ENCODE peak calls at places on chromosomes 1 and 21, in four cellular contexts. P is HCT116, R is WTC11, C is H1. E is an unnamed sample.

GRCh38 chr1:239562095-239562494 is 175.7 kb downstream of the CHRM3 start:
- DNase-seq in P (no peak), R (no peak), C (no peak), E (no peak)

GRCh38 chr1:2358072-2358471 is 33.3 kb downstream of the MORN1 start:
- DNase-seq in P (no peak), R (no peak), C (no peak), E (no peak)

GRCh38 chr1:62515055-62515454 is 78.2 kb downstream of the USP1 start:
- DNase-seq in P (no peak), R (no peak), C (no peak), E (no peak)

GRCh38 chr1:223233410-223234163 is 90.5 kb upstream of the TLR5 start:
- DNase-seq in P (peak), R (no peak), C (peak), E (no peak)

GRCh38 chr1:234535763-234536515 is 57.0 kb upstream of the TARBP1 start:
- DNase-seq in P (no peak), R (no peak), C (no peak), E (no peak)

GRCh38 chr1:84069236-84069845 is 70.4 kb upstream of the TTLL7 start:
- DNase-seq in P (peak), R (no peak), C (no peak), E (no peak)

GRCh38 chr1:81695741-81696140 is 105.0 kb upstream of the ADGRL2 start:
- DNase-seq in P (no peak), R (no peak), C (no peak), E (no peak)

GRCh38 chr1:224175615-224176014 is 7.4 kb upstream of the DEGS1 start:
- DNase-seq in P (no peak), R (peak), C (peak), E (no peak)

GRCh38 chr1:191857600-191857999 is 300.7 kb upstream of the RGS18 start:
- DNase-seq in P (no peak), R (no peak), C (no peak), E (no peak)

GRCh38 chr1:8746554-8746953 is 70.9 kb downstream of the RERE start:
- DNase-seq in P (no peak), R (no peak), C (no peak), E (no peak)

GRCh38 chr1:24586970-24587820 is 31.3 kb downstream of the NCMAP start:
- DNase-seq in P (peak), R (no peak), C (no peak), E (peak)

GRCh38 chr1:209427277-209427676 is 156.2 kb upstream of the CAMK1G start:
- DNase-seq in P (no peak), R (no peak), C (no peak), E (no peak)

GRCh38 chr1:228283043-228283371 is 75.2 kb downstream of the OBSCN start:
- DNase-seq in P (no peak), R (peak), C (no peak), E (no peak)

GRCh38 chr1:12345350-12346217 is 115.8 kb downstream of the VPS13D start:
- DNase-seq in P (no peak), R (no peak), C (no peak), E (no peak)

GRCh38 chr1:68185743-68186142 is 46.6 kb downstream of the WLS start:
- DNase-seq in P (no peak), R (no peak), C (no peak), E (no peak)

GRCh38 chr1:1614204-1614953 is 921 bp upstream of the MIB2 start:
- DNase-seq in P (no peak), R (peak), C (no peak), E (no peak)

GRCh38 chr1:67948155-67949075 is 102.0 kb downstream of the DIRAS3 start:
- DNase-seq in P (no peak), R (no peak), C (no peak), E (no peak)

GRCh38 chr1:119743776-119744597 is 24.7 kb downstream of the HMGCS2 start:
- DNase-seq in P (peak), R (peak), C (peak), E (peak)

GRCh38 chr1:27031235-27032118 is 18.8 kb upstream of the TENT5B start:
- DNase-seq in P (peak), R (peak), C (peak), E (no peak)

GRCh38 chr21:18499761-18500376 is 96.3 kb upstream of the TMPRSS15 start:
- DNase-seq in P (peak), R (peak), C (peak), E (peak)

GRCh38 chr1:225847610-225848009 is 34.6 kb downstream of the TMEM63A start:
- DNase-seq in P (no peak), R (no peak), C (no peak), E (no peak)

GRCh38 chr21:32603131-32603530 is 9.0 kb downstream of the CFAP298 start:
- DNase-seq in P (no peak), R (no peak), C (no peak), E (no peak)

GRCh38 chr1:234647758-234648157 is 37.8 kb upstream of the IRF2BP2 start:
- DNase-seq in P (no peak), R (no peak), C (no peak), E (no peak)

GRCh38 chr1:210516675-210517459 is 188.2 kb downstream of the HHAT start:
- DNase-seq in P (no peak), R (no peak), C (no peak), E (no peak)

GRCh38 chr1:208820600-208821232 is 576.5 kb upstream of the PLXNA2 start:
- DNase-seq in P (no peak), R (no peak), C (no peak), E (no peak)

GRCh38 chr21:33396966-33397365 is 6.2 kb upstream of the IFNGR2 start:
- DNase-seq in P (no peak), R (no peak), C (no peak), E (no peak)

GRCh38 chr1:164604541-164604940 is 45.6 kb downstream of the PBX1 start:
- DNase-seq in P (no peak), R (no peak), C (no peak), E (no peak)

GRCh38 chr1:33637846-33638440 is 165.5 kb downstream of the ZSCAN20 start:
- DNase-seq in P (no peak), R (no peak), C (no peak), E (no peak)

GRCh38 chr1:175009532-175009931 is 9.8 kb downstream of the CACYBP start:
- DNase-seq in P (no peak), R (no peak), C (no peak), E (no peak)

GRCh38 chr1:55640708-55641473 is 425.7 kb upstream of the USP24 start:
- DNase-seq in P (no peak), R (no peak), C (no peak), E (no peak)

GRCh38 chr1:201399352-201400126 is 415 bp upstream of the LAD1 start:
- DNase-seq in P (peak), R (peak), C (peak), E (no peak)

GRCh38 chr1:244964112-244964971 is 100.0 kb upstream of the HNRNPU start:
- DNase-seq in P (no peak), R (no peak), C (no peak), E (no peak)

GRCh38 chr1:7684861-7685635 is 86.0 kb upstream of the VAMP3 start:
- DNase-seq in P (no peak), R (no peak), C (no peak), E (no peak)

GRCh38 chr21:15850645-15851044 is 120.9 kb downstream of the USP25 start:
- DNase-seq in P (no peak), R (no peak), C (no peak), E (no peak)

GRCh38 chr1:89630046-89630445 is 2.9 kb upstream of the LRRC8C start:
- DNase-seq in P (no peak), R (no peak), C (no peak), E (no peak)

GRCh38 chr1:207824691-207825090 is 72.8 kb downstream of the CD46 start:
- DNase-seq in P (no peak), R (no peak), C (no peak), E (no peak)

GRCh38 chr21:42716074-42716473 is 62.7 kb downstream of the PDE9A start:
- DNase-seq in P (no peak), R (no peak), C (no peak), E (no peak)

DNA sequence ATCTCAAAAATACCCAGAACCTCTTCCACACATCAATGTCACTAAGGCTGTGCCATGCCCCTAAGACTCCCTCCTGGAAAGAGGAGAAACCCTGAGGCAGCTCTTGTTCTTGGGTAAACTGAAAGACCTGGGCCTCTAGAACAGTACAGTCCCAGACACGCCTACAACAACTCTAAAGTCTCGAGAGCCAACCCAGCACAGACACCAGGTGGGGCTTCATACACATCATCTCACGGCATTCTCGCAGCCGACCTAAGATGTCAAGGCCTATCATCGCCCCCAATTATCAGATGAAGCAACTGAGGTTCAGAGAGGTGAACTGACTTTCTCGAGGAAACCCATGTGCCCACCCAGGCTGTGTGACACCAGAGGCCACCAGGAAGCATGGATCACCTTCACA is 70.6 kb downstream of the MRPL37 start:
- DNase-seq in P (no peak), R (no peak), C (no peak), E (no peak)
- TF ChIP-seq SP1 in P (no peak), R (no peak), C (no peak), E (no peak)

GRCh38 chr1:70140343-70140742 is 65.0 kb downstream of the LRRC40 start:
- DNase-seq in P (no peak), R (no peak), C (no peak), E (no peak)
- TF ChIP-seq SP1 in P (no peak), R (no peak), C (no peak), E (no peak)

GRCh38 chr21:44517175-44517899 is 22.7 kb downstream of the KRTAP10-1 start:
- DNase-seq in P (peak), R (peak), C (no peak), E (peak)
- TF ChIP-seq SP1 in P (no peak), R (no peak), C (peak), E (no peak)

DNA sequence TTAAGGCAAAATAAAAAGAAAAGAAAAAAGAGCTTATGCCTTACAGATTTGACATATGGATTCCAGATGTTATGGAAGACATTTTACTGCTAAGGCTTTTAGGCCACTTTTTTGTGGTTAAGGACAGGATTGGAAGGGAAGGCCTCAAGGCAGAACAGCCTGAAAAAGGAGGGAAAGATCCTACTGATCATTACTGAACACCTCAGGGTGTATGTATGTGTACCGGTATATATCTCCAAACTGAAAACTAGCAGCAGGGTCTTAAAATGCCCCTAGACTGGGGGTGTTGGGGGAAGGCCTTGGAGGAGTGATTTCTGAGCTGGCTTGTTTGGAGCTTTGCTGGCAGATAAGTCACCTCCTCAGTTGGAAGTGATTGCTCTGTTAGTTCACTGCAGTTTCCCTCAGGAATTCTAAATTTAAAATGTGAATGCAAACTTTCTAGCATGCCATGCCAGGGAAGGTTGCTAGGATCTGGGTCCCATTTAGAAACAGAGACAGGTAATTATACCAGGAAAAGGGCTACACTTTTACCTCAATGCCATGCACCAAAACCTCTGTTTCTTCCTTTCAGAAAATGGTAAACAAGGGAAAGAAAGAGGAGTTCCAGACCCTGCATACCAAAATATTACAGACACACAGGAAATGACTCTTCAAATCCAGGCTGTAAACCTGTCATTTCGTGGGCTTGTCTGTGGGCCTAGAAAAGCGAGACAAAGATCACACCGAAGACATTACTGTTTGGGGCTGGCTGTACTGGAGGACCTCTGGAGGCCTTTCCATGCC is 15.0 kb downstream of the C1orf52 start:
- DNase-seq in P (no peak), R (no peak), C (no peak), E (no peak)
- TF ChIP-seq SP1 in P (no peak), R (no peak), C (no peak), E (no peak)

GRCh38 chr1:94247146-94248094 is 10.0 kb upstream of the ARHGAP29 start:
- DNase-seq in P (peak), R (peak), C (peak), E (peak)
- TF ChIP-seq SP1 in P (peak), R (peak), C (no peak), E (no peak)

GRCh38 chr1:183038333-183038876 is 15.2 kb downstream of the LAMC1 start:
- DNase-seq in P (no peak), R (no peak), C (no peak), E (no peak)

GRCh38 chr1:183038913-183039312 is 15.7 kb downstream of the LAMC1 start:
- DNase-seq in P (no peak), R (no peak), C (no peak), E (no peak)

GRCh38 chr1:183039330-183039729 is 16.1 kb downstream of the LAMC1 start:
- DNase-seq in P (no peak), R (no peak), C (no peak), E (no peak)

GRCh38 chr1:183040600-183040999 is 17.4 kb downstream of the LAMC1 start:
- DNase-seq in P (no peak), R (no peak), C (no peak), E (no peak)

DNA sequence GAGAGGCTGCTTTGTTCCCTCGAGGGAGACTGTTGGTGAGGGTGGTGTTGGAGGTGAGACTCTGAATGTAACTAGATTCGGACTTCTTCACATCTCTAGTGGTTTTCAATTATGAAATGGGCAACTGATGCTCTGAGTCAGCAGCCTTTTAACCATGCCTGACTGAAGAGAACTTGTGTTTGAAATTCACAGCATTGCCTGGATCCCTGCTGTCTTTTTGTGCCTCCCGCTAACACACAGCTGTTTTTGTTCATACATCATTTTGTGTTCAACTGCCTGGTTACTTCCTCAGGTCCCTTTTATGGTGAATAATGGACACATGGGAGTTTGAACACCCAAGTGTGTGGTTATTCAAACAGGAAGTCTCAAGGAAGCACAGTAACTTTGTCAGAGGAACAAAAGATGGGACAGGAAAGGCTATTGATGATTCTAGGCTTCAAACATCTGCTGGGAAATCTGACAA is 16.8 kb downstream of the LAMC1 start:
- DNase-seq in P (no peak), R (no peak), C (no peak), E (no peak)
- TF ChIP-seq SP1 in P (no peak), R (no peak), C (no peak), E (no peak)

DNA sequence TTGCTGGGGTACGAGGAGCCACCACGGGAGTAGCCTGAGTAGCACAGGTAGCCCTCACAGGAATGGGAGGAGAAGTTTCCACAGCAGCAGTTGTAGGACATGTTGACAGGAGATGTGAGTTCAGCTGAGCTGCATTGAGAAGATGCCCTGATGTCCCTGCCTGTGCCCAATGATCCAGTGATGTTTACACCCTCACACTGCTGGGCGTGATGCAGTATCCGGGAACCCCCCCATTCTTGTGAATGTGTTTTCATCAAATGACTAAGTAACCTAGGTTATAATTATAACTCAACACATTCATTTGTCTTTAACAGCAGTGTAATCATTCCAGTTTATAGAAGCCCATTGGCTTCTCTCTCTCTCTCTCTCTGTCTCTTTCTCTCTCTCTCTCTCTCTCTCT is at the start of gene KRTAP23-1:
- DNase-seq in P (no peak), R (no peak), C (no peak), E (no peak)
- TF ChIP-seq SP1 in P (no peak), R (no peak), C (no peak), E (no peak)

DNA sequence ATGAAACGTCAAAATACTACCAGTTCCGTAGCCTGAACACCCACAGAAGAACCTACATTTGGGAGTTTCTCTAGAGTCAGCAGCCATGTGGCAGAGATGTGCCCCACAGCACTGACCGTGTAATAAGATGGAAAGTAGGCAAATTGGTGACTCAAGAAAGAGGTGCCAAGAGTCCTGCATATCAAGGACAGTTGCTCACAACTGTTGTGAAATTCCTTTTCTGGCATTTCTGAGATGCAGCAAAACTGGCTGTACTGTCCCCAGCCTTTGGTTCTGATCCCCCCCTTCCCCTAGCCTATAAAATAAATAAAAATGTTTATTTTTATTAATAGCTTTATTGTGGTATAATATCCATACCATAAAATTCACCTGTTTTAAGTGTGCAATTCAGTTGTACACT is 324.0 kb downstream of the PCP4 start:
- DNase-seq in P (no peak), R (no peak), C (no peak), E (no peak)
- TF ChIP-seq SP1 in P (no peak), R (no peak), C (no peak), E (no peak)

DNA sequence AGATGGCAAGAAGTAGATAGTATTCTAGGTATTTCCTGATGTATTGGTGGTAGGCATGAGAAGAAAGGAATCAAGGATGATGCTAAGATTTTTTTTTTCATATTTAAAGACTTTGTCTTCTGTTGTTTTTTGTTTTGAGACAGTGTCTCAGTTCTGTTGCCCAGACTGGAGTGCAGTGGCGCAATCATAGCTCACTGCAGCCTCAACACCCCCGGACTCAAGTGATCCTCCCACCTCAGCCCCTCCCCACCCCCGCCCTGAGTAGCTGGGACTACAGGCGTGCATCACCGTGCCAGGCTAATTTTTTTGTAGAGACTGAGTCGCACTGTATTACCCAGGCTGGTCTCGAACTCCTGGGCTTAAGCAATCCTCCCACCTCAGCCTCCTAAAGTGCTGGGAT is 2.8 kb upstream of the CAPZB start:
- DNase-seq in P (no peak), R (no peak), C (no peak), E (no peak)
- TF ChIP-seq SP1 in P (no peak), R (no peak), C (no peak), E (no peak)

E was measured in HEK293T.